ENCODE peak calls at places on chromosome 19, in five cellular contexts. I is upper lobe of left lung, V is K562, L is HepG2, Z is GM12878. M is an unnamed sample.
A peak's percentile ranks its signal among the peaks of the same experiment; 100 is the strongest.

GRCh38 chr19:11580665-11581418 is 3.4 kb upstream of the ACP5 start:
- ATAC-seq in L (no peak), I (peak; percentile 34), V (no peak), Z (no peak), M (peak; percentile 38)

GRCh38 chr19:38663957-38664502 is 16.6 kb downstream of the ACTN4 start:
- ATAC-seq in V (peak; percentile 73), Z (no peak), I (no peak), L (no peak), M (peak; percentile 72)

GRCh38 chr19:1230585-1231489 is 7.0 kb downstream of the CBARP start:
- ATAC-seq in L (no peak), Z (no peak), V (peak; percentile 40), I (no peak), M (no peak)

GRCh38 chr19:2144190-2144589 is 7.2 kb downstream of the AP3D1 start:
- ATAC-seq in Z (no peak), I (no peak), L (no peak), V (no peak), M (no peak)

GRCh38 chr19:46081928-46082727 is 41.3 kb upstream of the IGFL4 start:
- ATAC-seq in L (peak; percentile 48), V (peak; percentile 48), I (peak; percentile 65), Z (peak; percentile 85), M (no peak)

GRCh38 chr19:47168065-47168464 is 37.4 kb downstream of the SAE1 start:
- ATAC-seq in Z (no peak), I (no peak), V (no peak), L (no peak), M (no peak)

GRCh38 chr19:50975766-50976165 is 6.4 kb upstream of the KLK6 start:
- ATAC-seq in L (no peak), I (no peak), V (no peak), Z (no peak), M (no peak)

GRCh38 chr19:16516381-16516780 is 20.2 kb downstream of the C19orf44 start:
- ATAC-seq in V (no peak), Z (no peak), L (no peak), I (no peak), M (no peak)

GRCh38 chr19:6005321-6006069 is 27.6 kb upstream of the RANBP3 start:
- ATAC-seq in V (no peak), I (no peak), L (no peak), Z (no peak), M (no peak)

GRCh38 chr19:6602729-6603114 is 11.8 kb upstream of the CD70 start:
- ATAC-seq in Z (peak; percentile 14), L (no peak), V (peak; percentile 63), I (no peak), M (no peak)

GRCh38 chr19:16566161-16566560 is 6.1 kb downstream of the SLC35E1 start:
- ATAC-seq in L (no peak), V (no peak), Z (no peak), I (no peak), M (peak; percentile 43)

GRCh38 chr19:58129284-58129683 is 21.3 kb downstream of the ZNF329 start:
- ATAC-seq in L (no peak), V (no peak), Z (no peak), I (no peak), M (no peak)

DNA sequence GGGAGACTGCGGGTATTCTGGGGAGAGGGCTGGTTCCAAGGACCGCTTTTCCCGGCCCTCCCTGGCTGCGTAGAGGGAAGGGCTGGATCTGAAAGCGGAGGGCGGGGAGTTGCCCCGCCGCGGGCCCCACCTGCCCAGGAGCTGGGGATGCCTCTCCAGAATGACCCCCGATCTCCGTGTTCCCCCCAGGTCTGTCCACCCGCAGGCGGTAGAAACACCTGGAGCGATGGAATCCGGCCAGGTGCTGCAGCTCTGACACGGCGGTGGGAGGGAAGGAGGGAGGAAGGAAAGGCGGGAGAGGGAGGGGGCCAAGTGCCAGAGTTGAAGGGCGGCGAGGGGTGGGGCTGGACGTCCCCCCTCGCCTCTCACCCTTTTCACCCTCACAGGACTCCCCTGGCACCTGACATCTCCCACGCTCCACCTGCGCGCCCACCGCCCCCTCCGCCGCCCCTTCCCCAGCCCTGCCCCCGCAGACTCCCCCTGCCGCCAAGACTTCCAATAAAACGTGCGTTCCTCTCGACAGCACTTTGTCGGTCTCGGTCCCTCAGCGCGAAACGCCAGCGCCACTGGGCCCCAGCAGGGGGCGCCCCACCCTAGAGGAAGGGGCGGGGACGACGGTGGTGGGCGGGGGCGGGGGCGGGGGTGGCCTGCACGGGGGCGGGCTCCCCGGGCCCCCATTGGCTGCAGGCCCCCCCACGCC is 374 bp upstream of the FXYD7 start:
- ATAC-seq in L (no peak), Z (peak; percentile 55), I (peak; percentile 14), V (peak; percentile 66), M (no peak)
- TF ChIP-seq EP300 in L (no peak), Z (no peak), I (no peak), V (no peak), M (no peak)

GRCh38 chr19:4991538-4991937 is 22.6 kb downstream of the KDM4B start:
- ATAC-seq in L (no peak), Z (no peak), I (no peak), V (no peak), M (no peak)
- TF ChIP-seq POLR2AphosphoS5 in L (no peak), Z (no peak), I (no peak), V (no peak), M (no peak)

DNA sequence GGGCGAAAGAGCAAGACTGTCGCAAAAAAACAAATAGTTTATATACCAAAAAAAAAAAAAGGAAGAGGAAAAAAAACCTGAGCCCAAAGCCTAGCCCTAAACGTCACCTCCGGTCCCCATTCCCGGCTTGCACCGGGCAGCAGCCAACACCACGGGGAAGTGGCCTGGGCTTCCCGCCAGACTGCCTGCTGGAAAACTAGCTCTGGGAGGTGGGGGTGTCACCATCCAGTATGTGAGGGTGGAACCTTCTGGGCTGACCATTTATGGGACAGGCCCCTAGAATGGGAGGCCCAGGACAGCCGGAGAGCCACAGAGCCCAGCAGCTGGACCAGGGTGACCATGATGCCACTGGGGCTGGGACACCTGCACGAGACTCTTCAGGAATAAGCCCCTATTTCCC is 37.3 kb downstream of the IL12RB1 start:
- ATAC-seq in Z (no peak), V (no peak), I (peak; percentile 71), L (no peak), M (peak; percentile 91)
- TF ChIP-seq EP300 in Z (no peak), V (no peak), I (peak; percentile 89), L (no peak), M (no peak)

DNA sequence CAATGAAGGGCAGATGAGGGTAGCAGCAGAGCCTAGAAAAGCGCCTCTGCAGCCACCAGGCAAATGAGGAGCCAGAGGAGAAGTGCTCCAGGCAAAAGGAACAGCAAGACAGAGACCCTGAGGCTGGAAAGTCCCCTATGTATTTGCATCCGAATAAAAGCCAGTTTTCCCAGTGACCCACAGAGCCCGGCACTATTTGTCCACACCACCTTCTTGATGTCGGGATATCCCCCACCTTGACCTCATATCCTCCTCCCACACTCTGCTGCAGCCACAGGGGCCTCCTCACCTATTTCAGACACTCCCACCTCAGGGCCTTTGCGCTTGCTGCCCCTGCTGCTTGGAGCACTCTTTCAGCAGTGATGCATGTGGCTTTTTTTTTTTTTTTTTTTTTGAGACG is 6.6 kb downstream of the ATG4D start:
- ATAC-seq in V (no peak), L (no peak), Z (peak; percentile 51), I (no peak), M (no peak)
- TF ChIP-seq POLR2AphosphoS5 in V (no peak), L (no peak), Z (no peak), I (no peak), M (no peak)

GRCh38 chr19:18020212-18021067 is 12.5 kb downstream of the ARRDC2 start:
- ATAC-seq in Z (no peak), I (peak; percentile 55), V (no peak), L (peak; percentile 66), M (peak; percentile 82)
- TF ChIP-seq EP300 in Z (no peak), I (peak; percentile 97), V (no peak), L (no peak), M (no peak)

DNA sequence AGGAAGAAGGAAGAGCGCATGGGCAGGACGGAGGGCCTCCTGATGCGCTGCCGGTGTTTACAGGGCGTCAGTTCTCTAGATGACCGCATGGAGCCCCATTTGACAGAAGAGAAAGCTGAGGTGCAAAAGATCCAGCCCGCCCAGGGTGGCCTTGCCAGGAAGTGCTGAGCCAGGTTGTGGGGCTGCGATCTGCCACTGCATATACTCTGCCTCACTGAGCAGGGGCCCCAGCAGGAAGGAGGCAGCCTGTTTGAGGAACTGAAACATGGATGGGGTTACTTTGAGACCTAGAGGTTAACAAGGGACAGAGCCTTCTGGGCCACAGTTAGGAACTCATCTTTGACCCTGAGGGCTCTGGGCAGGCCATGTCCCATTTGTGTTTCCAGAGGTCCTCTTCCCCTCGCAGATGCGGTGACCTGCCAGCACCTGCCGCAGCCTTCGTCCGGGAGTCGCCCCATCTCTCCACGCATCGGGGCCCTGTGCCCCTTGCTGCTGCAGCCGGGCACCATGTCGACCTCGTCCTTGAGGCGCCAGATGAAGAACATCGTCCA is 3.2 kb downstream of the EPN1 start:
- ATAC-seq in Z (peak; percentile 92), L (no peak), V (no peak), I (peak; percentile 57), M (no peak)
- TF ChIP-seq POLR2AphosphoS5 in Z (peak; percentile 73), L (no peak), V (no peak), I (no peak), M (no peak)

M was measured in gastroesophageal sphincter.